ENCODE peak calls at places on chromosomes 1 and 21, in four cellular contexts. I is AG10803, T is thoracic aorta, S is HCT116. W is an unnamed sample.

GRCh38 chr1:1433804-1434130 is 1.7 kb upstream of the VWA1 start:
- DNase-seq in I (no peak), S (peak), T (no peak), W (peak)

GRCh38 chr1:160421881-160422280 is 21.5 kb downstream of the VANGL2 start:
- DNase-seq in T (no peak), I (no peak), S (no peak), W (no peak)

GRCh38 chr1:160877221-160877620 is 7.8 kb downstream of the ITLN1 start:
- DNase-seq in T (no peak), S (no peak), I (no peak), W (no peak)

GRCh38 chr1:228464487-228464983 is 22.6 kb upstream of the RNF187 start:
- DNase-seq in I (peak), S (no peak), T (no peak), W (peak)

GRCh38 chr1:208071425-208072031 is 160.6 kb upstream of the CD34 start:
- DNase-seq in T (no peak), I (no peak), S (no peak), W (no peak)

GRCh38 chr1:240338837-240339236 is 247.2 kb downstream of the FMN2 start:
- DNase-seq in T (no peak), I (no peak), S (no peak), W (no peak)

GRCh38 chr1:8980656-8981055 is 35.0 kb downstream of the CA6 start:
- DNase-seq in S (no peak), T (no peak), I (no peak), W (no peak)

GRCh38 chr21:41768371-41769042 is 1.7 kb upstream of the RIPK4 start:
- DNase-seq in S (peak), T (no peak), I (peak), W (no peak)

GRCh38 chr1:182635871-182636270 is 31.7 kb upstream of the RGS16 start:
- DNase-seq in I (no peak), T (no peak), S (no peak), W (no peak)

GRCh38 chr21:18354947-18355346 is 48.6 kb downstream of the TMPRSS15 start:
- DNase-seq in S (no peak), I (no peak), T (no peak), W (no peak)

GRCh38 chr1:228166170-228166936 is 749 bp downstream of the IBA57 start:
- DNase-seq in I (peak), T (peak), S (peak), W (peak)

GRCh38 chr1:230105754-230106625 is 39.0 kb downstream of the GALNT2 start:
- DNase-seq in I (peak), T (no peak), S (peak), W (no peak)

GRCh38 chr1:115595279-115596079 is 46.3 kb upstream of the VANGL1 start:
- DNase-seq in I (peak), T (peak), S (peak), W (peak)

GRCh38 chr21:40847956-40848355 is 998 bp upstream of the DSCAM start:
- DNase-seq in T (no peak), I (no peak), S (no peak), W (no peak)

GRCh38 chr1:164589408-164589807 is 30.4 kb downstream of the PBX1 start:
- DNase-seq in T (no peak), S (no peak), I (no peak), W (no peak)

GRCh38 chr1:42931911-42932422 is 26.7 kb downstream of the SLC2A1 start:
- DNase-seq in T (no peak), S (no peak), I (no peak), W (no peak)

GRCh38 chr1:156942176-156942575 is 21.7 kb downstream of the LRRC71 start:
- DNase-seq in I (no peak), S (no peak), T (no peak), W (no peak)

GRCh38 chr21:37792046-37792445 is 124.2 kb downstream of the KCNJ6 start:
- DNase-seq in T (no peak), I (peak), S (no peak), W (no peak)

GRCh38 chr1:94246692-94247145 is 9.3 kb upstream of the ARHGAP29 start:
- DNase-seq in I (no peak), S (no peak), T (no peak), W (no peak)

GRCh38 chr1:198890531-198890930 is 251.7 kb downstream of the PTPRC start:
- DNase-seq in T (no peak), S (no peak), I (no peak), W (no peak)

GRCh38 chr1:33039840-33040239 is 3.2 kb upstream of the AK2 start:
- DNase-seq in S (no peak), T (no peak), I (no peak), W (no peak)

GRCh38 chr1:150551049-150551783 is 2.0 kb downstream of the ADAMTSL4 start:
- DNase-seq in I (no peak), S (no peak), T (no peak), W (no peak)

GRCh38 chr1:31752952-31753351 is 11.2 kb downstream of the ADGRB2 start:
- DNase-seq in T (no peak), S (no peak), I (no peak), W (no peak)

GRCh38 chr1:207854001-207854400 is 56.9 kb downstream of the CD34 start:
- DNase-seq in I (no peak), S (no peak), T (no peak), W (no peak)

GRCh38 chr1:18347559-18347958 is 133.2 kb upstream of the KLHDC7A start:
- DNase-seq in T (no peak), I (no peak), S (no peak), W (no peak)

GRCh38 chr1:59150537-59151386 is 146.1 kb upstream of the FGGY start:
- DNase-seq in I (peak), S (peak), T (peak), W (peak)

GRCh38 chr1:194342484-194343262 is 1156.3 kb upstream of the B3GALT2 start:
- DNase-seq in I (no peak), T (no peak), S (no peak), W (no peak)

GRCh38 chr1:203440780-203441179 is 34.8 kb upstream of the PRELP start:
- DNase-seq in S (no peak), I (peak), T (no peak), W (peak)

GRCh38 chr1:212467843-212468482 is 35.2 kb downstream of the NENF start:
- DNase-seq in I (no peak), S (no peak), T (no peak), W (no peak)

GRCh38 chr21:43287974-43288755 is 119.4 kb downstream of the CRYAA start:
- DNase-seq in S (no peak), I (no peak), T (no peak), W (no peak)

GRCh38 chr1:23273450-23274133 is 56.3 kb upstream of the HTR1D start:
- DNase-seq in S (peak), I (peak), T (no peak), W (no peak)

GRCh38 chr1:206633708-206634121 is 1.6 kb upstream of the DYRK3 start:
- DNase-seq in I (peak), S (no peak), T (peak), W (no peak)

GRCh38 chr1:206637605-206638004 is 2.3 kb downstream of the DYRK3 start:
- DNase-seq in T (no peak), I (no peak), S (no peak), W (no peak)

GRCh38 chr1:206635983-206636354 is 633 bp downstream of the DYRK3 start:
- DNase-seq in S (no peak), T (no peak), I (no peak), W (no peak)

GRCh38 chr1:206634365-206635079 is 814 bp upstream of the DYRK3 start:
- DNase-seq in S (peak), T (peak), I (peak), W (peak)

DNA sequence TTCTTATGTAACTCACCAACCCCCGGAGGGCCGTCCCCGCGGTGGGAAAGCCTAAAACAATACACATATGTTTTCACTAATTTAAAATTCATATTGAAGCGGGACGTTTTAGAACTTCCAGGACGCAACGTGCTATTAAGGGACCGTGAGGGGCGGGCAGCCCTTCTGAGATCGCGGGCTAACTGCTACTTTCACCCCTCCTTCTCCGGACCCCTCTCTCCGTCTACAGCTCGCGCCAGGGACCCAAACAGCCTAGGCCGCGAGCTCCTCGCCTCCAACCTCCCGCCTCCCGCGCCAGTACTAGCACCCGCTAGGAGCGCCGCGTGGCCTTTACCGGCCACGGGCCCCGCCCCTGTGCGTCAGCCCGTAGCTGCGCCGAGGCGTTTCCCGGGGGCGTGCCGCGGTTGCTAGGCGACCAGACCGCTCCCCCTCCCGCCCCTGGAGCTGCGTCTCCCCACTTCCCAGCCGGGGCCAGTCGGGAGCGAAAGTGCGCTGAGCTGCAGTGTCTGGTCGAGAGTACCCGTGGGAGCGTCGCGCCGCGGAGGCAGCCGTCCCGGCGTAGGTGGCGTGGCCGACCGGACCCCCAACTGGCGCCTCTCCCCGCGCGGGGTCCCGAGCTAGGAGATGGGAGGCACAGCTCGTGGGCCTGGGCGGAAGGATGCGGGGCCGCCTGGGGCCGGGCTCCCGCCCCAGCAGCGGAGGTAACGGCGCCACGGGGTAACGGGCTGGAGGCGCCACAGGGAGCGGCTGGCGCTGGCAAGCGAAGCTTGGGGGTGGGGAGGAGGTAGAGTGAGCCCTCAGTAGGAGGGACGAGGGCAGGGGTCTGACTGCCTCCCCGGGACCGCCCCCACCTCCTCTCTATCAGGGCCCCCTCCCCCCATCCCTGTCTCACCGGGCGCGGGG is at the start of gene DYRK3:
- DNase-seq in S (peak), I (peak), T (peak), W (peak)
- TF ChIP-seq CTCF in S (no peak), I (peak), T (peak), W (no peak)

GRCh38 chr1:6579374-6580118 is at the start of gene ZBTB48:
- DNase-seq in S (peak), I (peak), T (peak), W (peak)

GRCh38 chr1:6580119-6580587 is 359 bp downstream of the ZBTB48 start:
- DNase-seq in T (no peak), I (no peak), S (no peak), W (no peak)

GRCh38 chr1:6581561-6582305 is 1.9 kb downstream of the ZBTB48 start:
- DNase-seq in I (no peak), T (no peak), S (no peak), W (no peak)

GRCh38 chr1:6582370-6582769 is 2.6 kb downstream of the ZBTB48 start:
- DNase-seq in T (no peak), S (no peak), I (no peak), W (no peak)

DNA sequence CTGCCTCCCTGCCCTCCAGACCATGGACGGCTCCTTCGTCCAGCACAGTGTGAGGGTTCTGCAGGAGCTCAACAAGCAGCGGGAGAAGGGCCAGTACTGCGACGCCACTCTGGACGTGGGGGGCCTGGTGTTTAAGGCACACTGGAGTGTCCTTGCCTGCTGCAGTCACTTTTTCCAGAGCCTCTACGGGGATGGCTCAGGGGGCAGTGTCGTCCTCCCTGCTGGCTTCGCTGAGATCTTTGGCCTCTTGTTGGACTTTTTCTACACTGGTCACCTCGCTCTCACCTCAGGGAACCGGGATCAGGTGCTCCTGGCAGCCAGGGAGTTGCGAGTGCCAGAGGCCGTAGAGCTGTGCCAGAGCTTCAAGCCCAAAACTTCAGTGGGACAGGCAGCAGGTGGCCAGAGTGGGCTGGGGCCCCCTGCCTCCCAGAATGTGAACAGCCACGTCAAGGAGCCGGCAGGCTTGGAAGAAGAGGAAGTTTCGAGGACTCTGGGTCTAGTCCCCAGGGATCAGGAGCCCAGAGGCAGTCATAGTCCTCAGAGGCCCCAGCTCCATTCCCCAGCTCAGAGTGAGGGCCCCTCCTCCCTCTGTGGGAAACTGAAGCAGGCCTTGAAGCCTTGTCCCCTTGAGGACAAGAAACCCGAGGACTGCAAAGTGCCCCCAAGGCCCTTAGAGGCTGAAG is 935 bp downstream of the ZBTB48 start:
- DNase-seq in S (no peak), T (no peak), I (no peak), W (no peak)
- TF ChIP-seq CTCF in S (no peak), T (no peak), I (peak), W (peak)

DNA sequence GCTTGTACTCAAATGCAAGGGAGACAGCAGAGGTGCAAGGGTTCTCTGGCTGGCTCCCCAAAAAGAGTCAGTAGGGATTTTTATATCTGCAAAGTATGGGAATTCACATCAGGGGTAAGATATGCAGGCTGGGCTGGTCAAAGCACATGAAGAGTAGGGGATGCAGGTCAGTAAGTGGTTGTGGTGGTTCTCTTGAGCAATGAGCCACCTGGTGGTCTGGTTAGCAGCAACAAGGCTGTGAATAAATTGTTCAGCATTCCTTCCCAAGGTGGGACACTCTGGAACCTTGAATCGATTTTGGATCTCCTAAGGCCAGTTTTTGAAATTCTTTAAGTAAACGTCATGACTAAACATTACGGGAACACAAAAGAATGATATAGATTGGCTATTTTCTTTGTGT is 563.0 kb upstream of the NEGR1 start:
- DNase-seq in T (no peak), S (no peak), I (peak), W (no peak)
- TF ChIP-seq CTCF in T (no peak), S (no peak), I (peak), W (no peak)

DNA sequence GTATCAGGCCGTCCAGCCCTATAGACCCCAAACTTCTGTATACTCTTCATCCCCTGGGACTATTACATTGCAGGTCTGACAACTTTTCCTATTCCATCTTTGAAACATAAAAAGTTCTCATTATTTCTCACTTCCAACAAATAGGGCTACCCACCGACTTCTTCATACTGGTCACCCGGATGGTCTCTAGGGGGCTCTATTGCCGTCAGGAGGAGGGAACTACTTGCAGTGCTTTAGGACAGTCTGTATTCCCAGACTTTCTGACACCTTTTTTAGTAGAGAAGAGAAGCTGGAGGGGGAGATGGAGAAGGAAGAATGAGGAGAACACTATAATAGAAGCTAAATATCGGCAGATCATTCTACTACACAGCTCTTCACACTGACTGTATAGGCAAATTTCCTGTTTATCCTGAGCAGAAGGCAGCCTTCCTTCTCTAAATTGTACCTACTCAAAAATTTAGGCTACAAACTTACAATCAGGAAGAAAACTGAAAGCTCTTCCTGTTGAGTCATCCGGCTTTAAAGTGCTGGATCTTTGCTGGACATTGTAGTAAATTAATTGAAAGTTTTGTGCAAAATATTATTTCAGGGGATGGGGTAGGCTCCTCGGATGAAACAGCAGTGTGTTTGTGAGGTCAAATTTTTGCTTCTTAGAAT is 54.6 kb downstream of the CDC7 start:
- DNase-seq in T (no peak), S (no peak), I (peak), W (peak)
- TF ChIP-seq CTCF in T (no peak), S (peak), I (no peak), W (peak)

GRCh38 chr1:50735443-50735842 is 224.6 kb downstream of the FAF1 start:
- DNase-seq in I (peak), S (no peak), T (no peak), W (no peak)
- TF ChIP-seq CTCF in I (peak), S (peak), T (peak), W (peak)

GRCh38 chr1:225811622-225812487 is 1.9 kb downstream of the EPHX1 start:
- DNase-seq in I (peak), S (no peak), T (no peak), W (peak)
- TF ChIP-seq CTCF in I (peak), S (peak), T (no peak), W (peak)

GRCh38 chr1:50080904-50081586 is 27.7 kb upstream of the ELAVL4 start:
- DNase-seq in S (no peak), I (no peak), T (no peak), W (no peak)
- TF ChIP-seq CTCF in S (peak), I (peak), T (no peak), W (peak)

W was measured in right atrium auricular region.